ENCODE peak calls at places on chromosomes 4 and X, in four cellular contexts. One of them, this sample, is unnamed.

GRCh38 chr4:1683371-1683902 is 676 bp downstream of the FAM53A start:
- DNase-seq in SK-N-SH: no peak
- DNase-seq in transverse colon: peak
- DNase-seq in cardiac muscle cell: peak
- DNase-seq in this sample: no peak

GRCh38 chr4:127309360-127310095 is 323.2 kb upstream of the INTU start:
- DNase-seq in SK-N-SH: no peak
- DNase-seq in transverse colon: no peak
- DNase-seq in cardiac muscle cell: no peak
- DNase-seq in this sample: no peak

GRCh38 chr4:1492636-1493539 is 86.6 kb upstream of the NKX1-1 start:
- DNase-seq in SK-N-SH: peak
- DNase-seq in transverse colon: no peak
- DNase-seq in cardiac muscle cell: no peak
- DNase-seq in this sample: no peak

GRCh38 chrX:151396827-151397740 is at the start of gene VMA21:
- DNase-seq in SK-N-SH: peak
- DNase-seq in transverse colon: peak
- DNase-seq in cardiac muscle cell: peak
- DNase-seq in this sample: peak

GRCh38 chrX:22246620-22247019 is 26.1 kb upstream of the CBLL2 start:
- DNase-seq in SK-N-SH: no peak
- DNase-seq in transverse colon: no peak
- DNase-seq in cardiac muscle cell: no peak
- DNase-seq in this sample: no peak

GRCh38 chrX:9532349-9532748 is 67.5 kb downstream of the TBL1X start:
- DNase-seq in SK-N-SH: no peak
- DNase-seq in transverse colon: no peak
- DNase-seq in cardiac muscle cell: peak
- DNase-seq in this sample: no peak

GRCh38 chrX:54921427-54922021 is 900 bp downstream of the TRO start:
- DNase-seq in SK-N-SH: peak
- DNase-seq in transverse colon: peak
- DNase-seq in cardiac muscle cell: peak
- DNase-seq in this sample: peak

GRCh38 chrX:23548164-23548563 is 119.1 kb upstream of the PRDX4 start:
- DNase-seq in SK-N-SH: no peak
- DNase-seq in transverse colon: no peak
- DNase-seq in cardiac muscle cell: peak
- DNase-seq in this sample: no peak

GRCh38 chr4:174284181-174284886 is 623 bp downstream of the CEP44 start:
- DNase-seq in SK-N-SH: peak
- DNase-seq in transverse colon: peak
- DNase-seq in cardiac muscle cell: peak
- DNase-seq in this sample: no peak

GRCh38 chr4:168558587-168558986 is 61.7 kb downstream of the PALLD start:
- DNase-seq in SK-N-SH: no peak
- DNase-seq in transverse colon: no peak
- DNase-seq in cardiac muscle cell: peak
- DNase-seq in this sample: no peak

GRCh38 chr4:42786350-42787070 is 106.0 kb upstream of the GRXCR1 start:
- DNase-seq in SK-N-SH: no peak
- DNase-seq in transverse colon: no peak
- DNase-seq in cardiac muscle cell: no peak
- DNase-seq in this sample: no peak

GRCh38 chrX:153933751-153934472 is 925 bp downstream of the NAA10 start:
- DNase-seq in SK-N-SH: no peak
- DNase-seq in transverse colon: no peak
- DNase-seq in cardiac muscle cell: peak
- DNase-seq in this sample: no peak

GRCh38 chrX:23332888-23333821 is 1.5 kb upstream of the PTCHD1 start:
- DNase-seq in SK-N-SH: peak
- DNase-seq in transverse colon: peak
- DNase-seq in cardiac muscle cell: no peak
- DNase-seq in this sample: no peak

GRCh38 chr4:170750519-170750918 is 660.8 kb upstream of the AADAT start:
- DNase-seq in SK-N-SH: peak
- DNase-seq in transverse colon: no peak
- DNase-seq in cardiac muscle cell: no peak
- DNase-seq in this sample: no peak

GRCh38 chrX:85994228-85994627 is 53.1 kb downstream of the CHM start:
- DNase-seq in SK-N-SH: peak
- DNase-seq in transverse colon: no peak
- DNase-seq in cardiac muscle cell: no peak
- DNase-seq in this sample: no peak

GRCh38 chrX:39728025-39728424 is 369.7 kb downstream of the BCOR start:
- DNase-seq in SK-N-SH: peak
- DNase-seq in transverse colon: no peak
- DNase-seq in cardiac muscle cell: peak
- DNase-seq in this sample: no peak

GRCh38 chr4:42594880-42595279 is 62.0 kb downstream of the ATP8A1 start:
- DNase-seq in SK-N-SH: no peak
- DNase-seq in transverse colon: no peak
- DNase-seq in cardiac muscle cell: no peak
- DNase-seq in this sample: no peak

GRCh38 chr4:69470561-69470960 is 25.1 kb downstream of the UGT2B4 start:
- DNase-seq in SK-N-SH: peak
- DNase-seq in transverse colon: no peak
- DNase-seq in cardiac muscle cell: peak
- DNase-seq in this sample: no peak

GRCh38 chr4:112766422-112766821 is 129.5 kb downstream of the LARP7 start:
- DNase-seq in SK-N-SH: no peak
- DNase-seq in transverse colon: no peak
- DNase-seq in cardiac muscle cell: peak
- DNase-seq in this sample: no peak

GRCh38 chr4:80201326-80202151 is 4.2 kb downstream of the PRDM8 start:
- DNase-seq in SK-N-SH: no peak
- DNase-seq in transverse colon: peak
- DNase-seq in cardiac muscle cell: peak
- DNase-seq in this sample: no peak

GRCh38 chrX:117713411-117713810 is 403.2 kb downstream of the KLHL13 start:
- DNase-seq in SK-N-SH: no peak
- DNase-seq in transverse colon: no peak
- DNase-seq in cardiac muscle cell: no peak
- DNase-seq in this sample: no peak

GRCh38 chr4:81039351-81040174 is 9.1 kb downstream of the BMP3 start:
- DNase-seq in SK-N-SH: no peak
- DNase-seq in transverse colon: peak
- DNase-seq in cardiac muscle cell: peak
- DNase-seq in this sample: no peak

GRCh38 chr4:48991357-48991756 is 5.3 kb downstream of the CWH43 start:
- DNase-seq in SK-N-SH: no peak
- DNase-seq in transverse colon: no peak
- DNase-seq in cardiac muscle cell: no peak
- DNase-seq in this sample: no peak

GRCh38 chr4:48989461-48990203 is 3.6 kb downstream of the CWH43 start:
- DNase-seq in SK-N-SH: no peak
- DNase-seq in transverse colon: no peak
- DNase-seq in cardiac muscle cell: no peak
- DNase-seq in this sample: no peak

GRCh38 chr4:48985602-48985975 is 486 bp upstream of the CWH43 start:
- DNase-seq in SK-N-SH: peak
- DNase-seq in transverse colon: no peak
- DNase-seq in cardiac muscle cell: no peak
- DNase-seq in this sample: no peak

GRCh38 chr4:48986654-48987164 is 634 bp downstream of the CWH43 start:
- DNase-seq in SK-N-SH: no peak
- DNase-seq in transverse colon: peak
- DNase-seq in cardiac muscle cell: no peak
- DNase-seq in this sample: no peak

DNA sequence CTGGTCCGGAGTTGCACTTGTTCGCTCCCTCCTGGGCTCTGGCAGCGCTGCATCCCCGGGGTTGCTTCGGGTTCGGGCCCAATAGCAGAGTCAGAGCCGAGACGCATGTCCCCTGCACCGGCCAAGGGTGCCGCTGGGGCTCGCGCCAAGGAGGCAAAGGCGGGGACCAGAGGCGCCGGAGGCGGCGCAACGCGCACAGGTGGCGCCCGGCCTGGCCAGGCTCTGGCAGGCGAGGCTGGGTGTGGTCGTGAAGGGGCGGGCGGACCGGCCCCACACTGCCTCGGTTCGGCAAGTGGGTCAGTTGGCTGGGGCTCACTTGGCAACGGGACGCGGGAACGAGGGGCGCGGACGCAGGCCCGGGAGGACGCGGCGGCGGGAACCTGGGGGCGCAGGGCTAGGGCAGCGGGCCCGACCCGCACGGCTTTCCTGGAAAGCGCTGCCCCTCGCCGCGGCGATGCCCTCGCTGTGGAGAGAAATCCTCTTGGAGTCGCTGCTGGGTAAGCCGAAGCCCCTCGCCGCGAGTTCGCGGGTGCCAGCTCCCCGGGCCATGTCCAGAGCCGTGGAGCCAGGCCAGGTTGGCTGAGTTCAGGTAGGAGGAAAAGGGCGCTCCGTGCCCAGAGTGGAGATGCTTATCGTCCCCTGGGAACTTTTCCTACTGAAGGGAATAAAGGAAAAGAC is at the start of gene CWH43:
- DNase-seq in SK-N-SH: peak
- DNase-seq in transverse colon: peak
- DNase-seq in cardiac muscle cell: no peak
- DNase-seq in this sample: peak
- TF ChIP-seq CTCF in SK-N-SH: no peak
- TF ChIP-seq CTCF in transverse colon: no peak
- TF ChIP-seq CTCF in cardiac muscle cell: no peak
- TF ChIP-seq CTCF in this sample: peak

GRCh38 chrX:18951032-18951431 is 32.9 kb downstream of the PHKA2 start:
- DNase-seq in SK-N-SH: no peak
- DNase-seq in transverse colon: no peak
- DNase-seq in cardiac muscle cell: no peak
- DNase-seq in this sample: no peak
- TF ChIP-seq CTCF in SK-N-SH: no peak
- TF ChIP-seq CTCF in transverse colon: no peak
- TF ChIP-seq CTCF in cardiac muscle cell: no peak
- TF ChIP-seq CTCF in this sample: no peak

GRCh38 chrX:155865193-155865592 is 16.0 kb upstream of the VAMP7 start:
- DNase-seq in SK-N-SH: no peak
- DNase-seq in transverse colon: no peak
- DNase-seq in cardiac muscle cell: no peak
- DNase-seq in this sample: no peak

GRCh38 chrX:155867821-155868220 is 13.3 kb upstream of the VAMP7 start:
- DNase-seq in SK-N-SH: no peak
- DNase-seq in transverse colon: no peak
- DNase-seq in cardiac muscle cell: no peak
- DNase-seq in this sample: no peak

DNA sequence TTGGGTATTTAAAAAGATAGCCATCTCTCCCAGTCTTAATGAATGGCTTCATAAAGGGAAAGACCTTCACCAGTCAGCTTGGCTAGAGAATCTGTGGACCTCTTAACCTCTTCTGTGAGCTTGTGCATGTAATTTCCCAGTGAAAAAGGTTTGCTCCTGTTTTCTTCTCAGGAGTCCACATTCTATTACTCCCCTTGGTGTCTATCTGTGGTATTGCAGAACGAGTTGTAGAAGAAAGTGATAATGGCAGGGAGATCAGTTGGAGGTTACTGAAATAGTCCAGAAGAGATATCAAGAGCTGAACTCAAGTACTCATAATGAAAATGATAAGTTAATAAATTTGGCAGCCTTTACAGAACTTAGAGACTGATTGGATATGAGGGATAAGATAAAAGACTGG is 16.5 kb upstream of the VAMP7 start:
- DNase-seq in SK-N-SH: peak
- DNase-seq in transverse colon: no peak
- DNase-seq in cardiac muscle cell: peak
- DNase-seq in this sample: no peak
- TF ChIP-seq CTCF in SK-N-SH: peak
- TF ChIP-seq CTCF in transverse colon: no peak
- TF ChIP-seq CTCF in cardiac muscle cell: peak
- TF ChIP-seq CTCF in this sample: no peak

DNA sequence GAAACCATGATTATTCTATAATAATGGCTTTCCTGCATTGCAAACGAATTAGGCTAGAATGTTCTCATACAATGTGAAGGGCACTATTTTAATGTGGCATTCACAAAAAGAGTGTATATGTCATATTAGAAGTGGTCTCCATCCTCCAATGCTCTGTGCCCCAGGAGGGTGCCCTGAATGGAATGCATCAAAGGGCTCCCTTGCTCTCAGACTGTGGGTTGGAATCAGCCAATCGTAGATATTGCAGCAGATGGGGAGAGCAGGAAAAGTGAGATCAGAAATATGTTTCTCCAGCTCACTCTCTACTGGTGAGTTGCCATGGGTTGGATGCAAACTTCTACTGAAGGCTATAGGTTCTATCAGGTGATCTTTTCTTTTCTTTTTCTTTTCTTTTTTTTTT is 11.9 kb upstream of the NSUN7 start:
- DNase-seq in SK-N-SH: no peak
- DNase-seq in transverse colon: no peak
- DNase-seq in cardiac muscle cell: no peak
- DNase-seq in this sample: no peak
- TF ChIP-seq CTCF in SK-N-SH: no peak
- TF ChIP-seq CTCF in transverse colon: no peak
- TF ChIP-seq CTCF in cardiac muscle cell: no peak
- TF ChIP-seq CTCF in this sample: no peak

DNA sequence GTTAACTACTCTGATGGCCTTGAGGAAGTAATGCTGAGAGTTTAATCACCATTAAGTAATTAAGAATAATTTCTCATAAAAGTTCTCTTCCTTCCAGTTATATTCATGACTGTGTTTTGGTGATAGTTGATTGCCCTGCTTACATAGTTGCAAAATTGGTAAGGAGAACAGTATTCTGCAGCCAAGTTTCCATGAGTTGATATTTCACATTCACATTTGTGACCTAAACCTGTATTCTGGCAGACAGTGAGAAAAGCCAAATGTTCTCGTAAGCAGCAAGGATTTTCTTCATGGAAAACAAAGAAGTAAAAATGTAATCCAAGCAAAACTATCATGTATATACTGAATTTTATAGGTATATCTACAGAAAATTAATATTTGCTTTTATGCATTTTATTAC is 187.8 kb upstream of the NUDT6 start:
- DNase-seq in SK-N-SH: no peak
- DNase-seq in transverse colon: no peak
- DNase-seq in cardiac muscle cell: peak
- DNase-seq in this sample: no peak
- TF ChIP-seq CTCF in SK-N-SH: no peak
- TF ChIP-seq CTCF in transverse colon: no peak
- TF ChIP-seq CTCF in cardiac muscle cell: no peak
- TF ChIP-seq CTCF in this sample: no peak

DNA sequence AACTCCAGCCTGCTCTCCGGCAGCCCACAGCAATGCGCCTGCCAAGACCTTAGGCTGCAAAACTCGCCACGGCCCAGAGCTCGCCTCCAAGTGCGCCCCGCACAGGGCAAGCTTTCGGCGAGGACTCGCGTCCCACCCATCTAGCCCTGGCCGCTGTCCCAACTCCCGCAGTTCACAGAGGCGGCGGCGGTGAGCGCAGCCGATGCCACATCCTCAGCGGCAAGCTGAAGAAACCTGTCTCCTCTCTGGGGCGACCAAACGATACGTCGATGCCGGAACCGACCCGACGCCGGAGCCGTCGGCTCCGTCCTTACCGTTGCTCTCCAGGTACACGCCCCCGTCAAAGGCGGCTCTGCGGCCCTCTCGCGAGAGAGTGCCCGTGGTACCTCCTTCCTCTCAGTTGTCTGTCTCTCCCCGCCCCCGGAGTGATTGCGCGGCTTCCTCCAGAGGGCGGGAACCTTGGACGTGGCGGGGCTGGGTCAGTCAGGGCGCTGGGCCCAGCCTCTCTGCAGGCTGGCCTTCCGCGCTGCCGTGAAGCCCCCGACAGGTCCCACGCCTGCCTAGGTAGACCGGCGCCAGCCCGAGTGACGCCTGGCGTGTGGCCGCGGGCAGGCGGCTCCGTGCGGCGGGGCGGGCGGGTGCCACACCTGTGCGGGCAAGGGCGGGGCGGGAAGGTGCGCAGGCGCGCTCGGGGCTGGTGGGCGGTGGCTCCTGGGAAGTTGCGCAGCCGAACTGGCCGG is 380 bp upstream of the RAB33B start:
- DNase-seq in SK-N-SH: peak
- DNase-seq in transverse colon: peak
- DNase-seq in cardiac muscle cell: peak
- DNase-seq in this sample: peak
- TF ChIP-seq CTCF in SK-N-SH: peak
- TF ChIP-seq CTCF in transverse colon: peak
- TF ChIP-seq CTCF in cardiac muscle cell: no peak
- TF ChIP-seq CTCF in this sample: no peak

This sample was measured in progenitor cell of endocrine pancreas.